ENCODE peak calls at places on chromosomes 6 and 20, in six cellular contexts. O, K, R, J, G and W are unnamed samples.

GRCh38 chr6:131923356-131923755 is 27.8 kb downstream of the CCN2 start:
- DNase-seq in G (peak), O (peak), K (peak), R (peak), J (no peak), W (peak)

GRCh38 chr6:130625825-130626500 is 201.2 kb upstream of the SMLR1 start:
- DNase-seq in R (peak), O (no peak), G (no peak), J (no peak), K (peak), W (peak)

GRCh38 chr20:56995157-56995556 is 271.3 kb downstream of the BMP7 start:
- DNase-seq in J (no peak), R (no peak), O (no peak), G (no peak), K (no peak), W (no peak)

GRCh38 chr20:3775457-3775856 is 5.8 kb downstream of the SPEF1 start:
- DNase-seq in G (no peak), O (no peak), K (no peak), R (no peak), J (no peak), W (no peak)

GRCh38 chr6:139146317-139146726 is 11.4 kb downstream of the HECA start:
- DNase-seq in K (no peak), R (no peak), G (no peak), O (no peak), J (no peak), W (no peak)

GRCh38 chr6:7841781-7842468 is 68.7 kb downstream of the TXNDC5 start:
- DNase-seq in R (peak), G (no peak), O (no peak), K (peak), J (no peak), W (no peak)

GRCh38 chr20:19986419-19986818 is 30.7 kb upstream of the NAA20 start:
- DNase-seq in O (no peak), R (peak), J (no peak), G (no peak), K (peak), W (no peak)

GRCh38 chr6:114419175-114419574 is 76.4 kb upstream of the HS3ST5 start:
- DNase-seq in J (no peak), R (no peak), G (no peak), K (no peak), O (no peak), W (peak)

GRCh38 chr6:13486679-13487121 is 700 bp downstream of the GFOD1 start:
- DNase-seq in R (peak), K (peak), J (peak), G (peak), O (no peak), W (peak)

GRCh38 chr6:151036869-151037680 is 171.6 kb downstream of the MTHFD1L start:
- DNase-seq in K (peak), G (no peak), O (no peak), J (no peak), R (peak), W (no peak)

GRCh38 chr6:79777713-79778579 is 146.8 kb downstream of the SH3BGRL2 start:
- DNase-seq in K (peak), R (peak), G (peak), O (peak), J (peak), W (peak)

GRCh38 chr6:160519603-160520042 is 144.5 kb downstream of the LPA start:
- DNase-seq in G (no peak), R (no peak), K (no peak), J (no peak), O (peak), W (no peak)

GRCh38 chr20:7841291-7841966 is 98.8 kb downstream of the HAO1 start:
- DNase-seq in O (no peak), G (no peak), R (peak), J (no peak), K (peak), W (no peak)

GRCh38 chr6:153312633-153313032 is 181.6 kb upstream of the RGS17 start:
- DNase-seq in R (peak), G (peak), J (no peak), O (peak), K (peak), W (peak)

GRCh38 chr6:71412559-71412958 is 123.9 kb downstream of the OGFRL1 start:
- DNase-seq in J (no peak), O (no peak), K (no peak), G (no peak), R (no peak), W (peak)

GRCh38 chr6:139588076-139588639 is 213.7 kb upstream of the CITED2 start:
- DNase-seq in J (no peak), R (peak), G (no peak), K (peak), O (peak), W (peak)

GRCh38 chr6:149750136-149750609 is 632 bp downstream of the PCMT1 start:
- DNase-seq in G (peak), J (peak), O (peak), K (peak), R (peak), W (peak)

GRCh38 chr20:24917797-24918578 is 31.1 kb upstream of the CST7 start:
- DNase-seq in G (peak), O (peak), K (peak), J (peak), R (peak), W (peak)

GRCh38 chr6:52522151-52522626 is 54.7 kb downstream of the TRAM2 start:
- DNase-seq in J (no peak), G (no peak), R (peak), O (no peak), K (peak), W (no peak)

GRCh38 chr6:33955566-33955965 is 151.8 kb upstream of the MLN start:
- DNase-seq in J (no peak), G (no peak), K (no peak), O (no peak), R (no peak), W (no peak)

GRCh38 chr6:140370949-140371348 is 996.5 kb upstream of the CITED2 start:
- DNase-seq in K (peak), G (no peak), R (no peak), J (no peak), O (no peak), W (no peak)